ENCODE peak calls at places on chromosome 15, in five cellular contexts. B is lower lobe of right lung, U is pancreas, Y is gastrocnemius medialis, S is thyroid gland. C is an unnamed sample.

GRCh38 chr15:91552555-91552954 is 301.0 kb upstream of the SLCO3A1 start:
- DNase-seq in U (no peak), B (no peak), Y (no peak), S (no peak), C (no peak)

GRCh38 chr15:48653913-48654630 is 8.6 kb upstream of the FBN1 start:
- DNase-seq in B (no peak), Y (no peak), U (no peak), S (no peak), C (no peak)

GRCh38 chr15:47301481-47301880 is 415.8 kb upstream of the SEMA6D start:
- DNase-seq in U (peak; percentile 51), Y (peak; percentile 78), B (no peak), S (peak; percentile 79), C (no peak)

GRCh38 chr15:78915341-78916087 is 29.3 kb downstream of the CTSH start:
- DNase-seq in Y (peak; percentile 52), U (no peak), S (no peak), B (peak; percentile 83), C (no peak)

GRCh38 chr15:45705510-45706473 is 71.0 kb downstream of the SQOR start:
- DNase-seq in S (peak; percentile 82), U (peak; percentile 84), Y (peak; percentile 61), B (peak; percentile 69), C (peak; percentile 75)

GRCh38 chr15:28912422-28912821 is 26.6 kb downstream of the APBA2 start:
- DNase-seq in U (peak; percentile 29), Y (no peak), B (peak; percentile 30), S (no peak), C (no peak)

GRCh38 chr15:95989392-95989791 is 341.1 kb upstream of the NR2F2 start:
- DNase-seq in B (no peak), Y (no peak), U (no peak), S (no peak), C (no peak)

GRCh38 chr15:83380682-83381081 is 66.5 kb upstream of the SH3GL3 start:
- DNase-seq in Y (no peak), S (peak; percentile 45), U (no peak), B (peak; percentile 60), C (no peak)

GRCh38 chr15:70095387-70096214 is 2.1 kb downstream of the TLE3 start:
- DNase-seq in S (peak; percentile 54), B (peak; percentile 69), Y (no peak), U (peak; percentile 77), C (no peak)

GRCh38 chr15:59160880-59161593 is 45.6 kb upstream of the LDHAL6B start:
- DNase-seq in Y (no peak), U (peak; percentile 47), B (no peak), S (peak; percentile 27), C (no peak)

GRCh38 chr15:95715116-95715888 is 615.2 kb upstream of the NR2F2 start:
- DNase-seq in B (no peak), S (no peak), U (no peak), Y (no peak), C (no peak)

GRCh38 chr15:70032509-70032908 is 65.2 kb downstream of the TLE3 start:
- DNase-seq in B (no peak), Y (no peak), S (no peak), U (peak; percentile 39), C (no peak)

GRCh38 chr15:56243117-56243773 is 434 bp downstream of the RFX7 start:
- DNase-seq in S (peak; percentile 44), U (peak; percentile 73), B (peak; percentile 57), Y (peak; percentile 45), C (no peak)

GRCh38 chr15:60374209-60374608 is 23.6 kb downstream of the ANXA2 start:
- DNase-seq in U (no peak), Y (no peak), S (no peak), B (no peak), C (no peak)

GRCh38 chr15:51375966-51376640 is 34.6 kb downstream of the GLDN start:
- DNase-seq in Y (no peak), U (no peak), S (no peak), B (no peak), C (no peak)

GRCh38 chr15:31390777-31391486 is 64.3 kb downstream of the KLF13 start:
- DNase-seq in U (peak; percentile 47), Y (no peak), S (no peak), B (no peak), C (no peak)

GRCh38 chr15:31108836-31109235 is 7.3 kb upstream of the TRPM1 start:
- DNase-seq in U (no peak), Y (no peak), S (no peak), B (no peak), C (no peak)

GRCh38 chr15:82999905-83000671 is 11.4 kb downstream of the C15orf40 start:
- DNase-seq in B (no peak), S (peak; percentile 33), Y (no peak), U (no peak), C (peak; percentile 56)

GRCh38 chr15:92385096-92385495 is 8.6 kb upstream of the ST8SIA2 start:
- DNase-seq in Y (no peak), U (no peak), B (no peak), S (no peak), C (no peak)

GRCh38 chr15:52503788-52504496 is 24.7 kb downstream of the MYO5A start:
- DNase-seq in Y (no peak), B (no peak), S (no peak), U (no peak), C (no peak)
- H3K4me3 ChIP-seq in Y (no peak overlapping the region), B (no peak overlapping the region), S (no peak overlapping the region), U (no peak overlapping the region), C (no peak overlapping the region)

GRCh38 chr15:71708741-71709140 is 101.6 kb upstream of the NR2E3 start:
- DNase-seq in B (no peak), S (no peak), U (no peak), Y (no peak), C (no peak)

GRCh38 chr15:71716990-71717389 is 93.4 kb upstream of the NR2E3 start:
- DNase-seq in S (no peak), B (no peak), U (no peak), Y (no peak), C (no peak)

GRCh38 chr15:71715914-71716313 is 94.4 kb upstream of the NR2E3 start:
- DNase-seq in B (no peak), S (no peak), U (no peak), Y (no peak), C (no peak)

GRCh38 chr15:71709808-71710418 is 100.4 kb upstream of the NR2E3 start:
- DNase-seq in B (no peak), Y (no peak), U (no peak), S (peak; percentile 45), C (no peak)

GRCh38 chr15:71713191-71713798 is 97.1 kb upstream of the NR2E3 start:
- DNase-seq in U (no peak), Y (no peak), S (no peak), B (no peak), C (no peak)
- TF ChIP-seq CTCF in U (no peak), Y (no peak), S (no peak), B (no peak), C (no peak)

DNA sequence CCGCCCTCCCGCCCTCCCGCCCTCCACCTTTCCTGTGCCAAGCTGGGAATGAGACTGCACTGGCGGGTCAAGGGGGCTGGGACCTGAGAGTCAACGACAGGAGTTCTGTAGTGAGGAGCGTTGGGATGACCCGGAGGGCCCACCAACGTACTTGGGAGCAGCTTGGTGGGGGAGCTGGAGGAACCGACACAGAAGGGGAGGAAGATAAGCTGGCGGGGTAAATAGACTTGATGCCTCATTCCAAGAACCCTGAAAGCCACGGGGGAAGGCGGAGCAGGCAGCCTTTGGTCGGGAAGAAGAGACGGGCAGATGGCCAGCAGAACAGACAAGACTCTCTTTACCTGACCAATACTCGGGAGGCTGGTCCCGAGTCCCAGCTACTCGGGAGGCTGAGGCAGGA is 277 bp downstream of the FMN1 start:
- DNase-seq in U (no peak), S (peak; percentile 4), Y (no peak), B (peak; percentile 44), C (no peak)
- H3K4me3 ChIP-seq in U (no peak overlapping the region), S (peak overlapping the region; percentile 40), Y (peak overlapping the region; percentile 65), B (peak overlapping the region; percentile 53), C (peak overlapping the region; percentile 42)

GRCh38 chr15:63255485-63255990 is 21.9 kb upstream of the APH1B start:
- DNase-seq in Y (no peak), U (no peak), S (no peak), B (no peak), C (no peak)
- TF ChIP-seq CTCF in Y (no peak), U (no peak), S (no peak), B (no peak), C (no peak)

GRCh38 chr15:90320062-90320884 is 31.8 kb upstream of the ZNF774 start:
- DNase-seq in B (peak; percentile 84), Y (peak; percentile 82), U (peak; percentile 75), S (peak; percentile 86), C (peak; percentile 90)

GRCh38 chr15:90320885-90321278 is 31.2 kb upstream of the ZNF774 start:
- DNase-seq in S (no peak), B (no peak), U (no peak), Y (no peak), C (no peak)

GRCh38 chr15:90322531-90322930 is 29.6 kb upstream of the ZNF774 start:
- DNase-seq in U (no peak), B (no peak), Y (no peak), S (peak; percentile 73), C (no peak)

GRCh38 chr15:90327313-90327712 is 24.8 kb upstream of the ZNF774 start:
- DNase-seq in Y (no peak), S (no peak), U (no peak), B (no peak), C (no peak)

GRCh38 chr15:90325677-90326200 is 26.3 kb upstream of the ZNF774 start:
- DNase-seq in B (no peak), Y (no peak), U (no peak), S (no peak), C (no peak)
- H3K4me3 ChIP-seq in B (no peak overlapping the region), Y (no peak overlapping the region), U (no peak overlapping the region), S (no peak overlapping the region), C (no peak overlapping the region)

GRCh38 chr15:71109130-71109529 is 6.1 kb upstream of the THSD4 start:
- DNase-seq in S (no peak), B (no peak), Y (no peak), U (no peak), C (no peak)
- TF ChIP-seq CTCF in S (no peak), B (no peak), Y (no peak), U (no peak), C (peak; percentile 44)

GRCh38 chr15:80071652-80072051 is 12.2 kb downstream of the ZFAND6 start:
- DNase-seq in B (no peak), S (no peak), U (no peak), Y (no peak), C (no peak)

GRCh38 chr15:80070840-80071239 is 11.4 kb downstream of the ZFAND6 start:
- DNase-seq in S (no peak), Y (no peak), U (no peak), B (no peak), C (no peak)

GRCh38 chr15:80073197-80073596 is 13.7 kb downstream of the ZFAND6 start:
- DNase-seq in B (no peak), S (no peak), Y (no peak), U (no peak), C (no peak)

GRCh38 chr15:80068578-80068977 is 9.1 kb downstream of the ZFAND6 start:
- DNase-seq in Y (no peak), U (no peak), B (no peak), S (no peak), C (no peak)

GRCh38 chr15:80072285-80072684 is 12.8 kb downstream of the ZFAND6 start:
- DNase-seq in S (no peak), U (no peak), Y (no peak), B (no peak), C (peak; percentile 79)
- H3K4me3 ChIP-seq in S (no peak overlapping the region), U (peak overlapping the region; percentile 22), Y (peak overlapping the region; percentile 23), B (peak overlapping the region; percentile 45), C (peak overlapping the region; percentile 49)

C was measured in astrocyte of the cerebellum.